ENCODE peak calls at places on chromosomes 2 and 18, in nine cellular contexts. O is lower leg skin, X is uterus, W is HEK293T, K is lower lobe of right lung, S is A172, Q is kidney tubule cell, R is GM13976, U is endothelial cell. J is an unnamed sample.

GRCh38 chr2:113012436-113013335 is 7.4 kb downstream of the IL36A start:
- DNase-seq in X (no peak), W (no peak), S (peak; percentile 94), U (no peak), R (no peak), K (no peak), O (no peak), Q (peak; percentile 39), J (no peak)

GRCh38 chr2:12555012-12555645 is 161.6 kb upstream of the TRIB2 start:
- DNase-seq in K (no peak), Q (peak; percentile 35), S (peak; percentile 75), U (no peak), R (peak; percentile 18), O (no peak), X (no peak), W (no peak), J (peak; percentile 77)

GRCh38 chr2:39121523-39122063 is 742 bp upstream of the SOS1 start:
- DNase-seq in O (no peak), X (no peak), S (no peak), R (no peak), K (no peak), U (no peak), W (no peak), Q (no peak), J (no peak)

GRCh38 chr2:10544252-10544651 is 96.1 kb upstream of the ODC1 start:
- DNase-seq in K (no peak), S (no peak), U (no peak), R (no peak), Q (no peak), W (no peak), X (no peak), O (no peak), J (no peak)

GRCh38 chr2:41722668-41723369 is 325.0 kb upstream of the PKDCC start:
- DNase-seq in W (no peak), K (no peak), U (no peak), S (no peak), R (no peak), X (no peak), O (no peak), Q (peak; percentile 74), J (no peak)

GRCh38 chr2:9030882-9031645 is 27.6 kb upstream of the MBOAT2 start:
- DNase-seq in R (no peak), S (no peak), Q (no peak), X (no peak), K (no peak), W (no peak), U (no peak), O (no peak), J (no peak)

GRCh38 chr18:67417864-67418523 is 98.5 kb downstream of the DSEL start:
- DNase-seq in O (no peak), Q (peak; percentile 50), X (no peak), K (no peak), U (no peak), W (peak; percentile 3), S (peak; percentile 69), R (peak; percentile 55), J (no peak)

GRCh38 chr2:58598171-58598570 is 357.0 kb upstream of the FANCL start:
- DNase-seq in U (no peak), R (no peak), Q (no peak), S (no peak), W (no peak), O (no peak), X (no peak), K (no peak), J (no peak)

GRCh38 chr18:75269140-75269676 is 58.6 kb downstream of the TSHZ1 start:
- DNase-seq in X (no peak), O (no peak), S (no peak), K (no peak), W (no peak), R (no peak), U (no peak), Q (no peak), J (peak; percentile 42)

GRCh38 chr18:5106730-5107129 is 90.3 kb downstream of the AKAIN1 start:
- DNase-seq in U (no peak), S (no peak), O (no peak), W (no peak), K (no peak), R (no peak), Q (peak; percentile 17), X (no peak), J (no peak)

GRCh38 chr2:59302683-59303082 is 1061.6 kb upstream of the FANCL start:
- DNase-seq in S (no peak), K (no peak), W (no peak), R (no peak), O (no peak), X (no peak), U (no peak), Q (no peak), J (no peak)

GRCh38 chr2:212842544-212843185 is 304.1 kb upstream of the ERBB4 start:
- DNase-seq in K (no peak), O (no peak), R (no peak), U (no peak), X (no peak), W (no peak), Q (peak; percentile 42), S (peak; percentile 76), J (no peak)

GRCh38 chr2:120935339-120936313 is 200.0 kb downstream of the GLI2 start:
- DNase-seq in K (no peak), O (no peak), X (peak; percentile 37), R (no peak), U (no peak), W (peak; percentile 62), S (peak; percentile 89), Q (peak; percentile 95), J (no peak)

GRCh38 chr2:98295721-98296414 is 50.4 kb upstream of the CNGA3 start:
- DNase-seq in R (no peak), W (no peak), U (no peak), Q (no peak), K (no peak), X (no peak), O (no peak), S (no peak), J (no peak)

GRCh38 chr2:95372216-95372829 is 30.2 kb upstream of the FAHD2A start:
- DNase-seq in O (peak; percentile 76), X (no peak), U (no peak), Q (no peak), S (no peak), R (no peak), W (no peak), K (peak; percentile 10), J (no peak)

GRCh38 chr2:230323385-230324106 is 3.4 kb upstream of the SP140L start:
- DNase-seq in Q (no peak), W (peak; percentile 84), R (no peak), S (no peak), X (no peak), K (no peak), O (peak; percentile 68), U (no peak), J (peak; percentile 77)

GRCh38 chr18:73979742-73980141 is 167.9 kb downstream of the FBXO15 start:
- DNase-seq in S (peak; percentile 9), U (no peak), K (no peak), X (no peak), W (no peak), O (no peak), Q (peak; percentile 51), R (no peak), J (no peak)